ENCODE peak calls at places on chromosomes 3 and 15, in ten cellular contexts. E is cardiac muscle cell; M is HCT116; K is psoas muscle; C is fibroblast of lung; H is CD8-positive, alpha-beta memory T cell; V is mucosa of descending colon; W is pancreas; B is GM23338; S is adrenal gland. R is an unnamed sample.

GRCh38 chr3:127410137-127410488 is 122.3 kb upstream of the PRR20G start:
- DNase-seq in K (no peak), B (no peak), C (no peak), V (no peak), W (no peak), H (no peak), M (no peak), S (peak; percentile 3), E (no peak), R (no peak)

GRCh38 chr3:155362808-155363689 is 69.6 kb upstream of the STRIT1 start:
- DNase-seq in E (peak; percentile 13), V (no peak), C (no peak), K (no peak), S (no peak), H (no peak), W (no peak), B (peak; percentile 99), M (no peak), R (peak; percentile 83)

GRCh38 chr15:98620020-98620419 is 28.3 kb upstream of the IGF1R start:
- DNase-seq in V (no peak), M (no peak), E (no peak), C (no peak), K (no peak), S (no peak), H (no peak), W (peak; percentile 41), B (no peak), R (no peak)

GRCh38 chr15:90421527-90421926 is 33.5 kb downstream of the IQGAP1 start:
- DNase-seq in E (no peak), S (no peak), C (no peak), H (no peak), B (no peak), K (no peak), W (no peak), M (no peak), V (no peak), R (no peak)

GRCh38 chr3:81544385-81544784 is 217.1 kb downstream of the GBE1 start:
- DNase-seq in S (no peak), K (no peak), W (no peak), B (no peak), M (no peak), V (no peak), C (no peak), E (no peak), H (no peak), R (no peak)

GRCh38 chr3:131957980-131958379 is 76.8 kb downstream of the CPNE4 start:
- DNase-seq in M (no peak), C (no peak), B (peak; percentile 73), V (no peak), K (no peak), E (no peak), H (no peak), S (no peak), W (no peak), R (peak; percentile 31)

GRCh38 chr3:98826126-98826525 is 63.0 kb downstream of the ST3GAL6 start:
- DNase-seq in H (no peak), E (no peak), V (no peak), B (no peak), W (no peak), M (no peak), S (no peak), K (no peak), C (no peak), R (no peak)

GRCh38 chr3:37498126-37499039 is 324.0 kb upstream of the LRRFIP2 start:
- DNase-seq in S (no peak), B (no peak), C (no peak), W (no peak), V (no peak), K (no peak), E (no peak), M (no peak), H (no peak), R (no peak)

GRCh38 chr3:56878046-56878445 is 76.3 kb upstream of the ARHGEF3 start:
- DNase-seq in M (no peak), B (peak; percentile 27), C (no peak), S (no peak), E (peak; percentile 62), H (peak; percentile 13), W (no peak), K (no peak), V (no peak), R (no peak)

GRCh38 chr3:64892664-64893309 is 205.0 kb upstream of the ADAMTS9 start:
- DNase-seq in H (no peak), S (no peak), C (no peak), E (no peak), M (no peak), V (no peak), K (no peak), W (no peak), B (no peak), R (no peak)

GRCh38 chr15:43268111-43269105 is 1.7 kb upstream of the TGM5 start:
- DNase-seq in B (peak; percentile 77), W (no peak), K (no peak), V (no peak), C (no peak), E (peak; percentile 22), S (no peak), H (no peak), M (no peak), R (peak; percentile 72)

GRCh38 chr15:95930659-95931375 is 399.7 kb upstream of the NR2F2 start:
- DNase-seq in C (no peak), K (no peak), S (no peak), B (no peak), M (no peak), V (no peak), W (no peak), H (no peak), E (peak; percentile 27), R (no peak)

GRCh38 chr3:196793224-196793623 is 53.6 kb downstream of the PAK2 start:
- DNase-seq in H (no peak), V (no peak), C (peak; percentile 66), E (peak; percentile 85), S (no peak), B (peak; percentile 24), W (no peak), K (no peak), M (peak; percentile 29), R (no peak)

GRCh38 chr3:156307704-156308103 is 187.3 kb downstream of the KCNAB1 start:
- DNase-seq in M (no peak), K (peak; percentile 58), H (no peak), C (peak; percentile 86), B (no peak), V (peak; percentile 44), E (peak; percentile 88), S (peak; percentile 84), W (no peak), R (no peak)

DNA sequence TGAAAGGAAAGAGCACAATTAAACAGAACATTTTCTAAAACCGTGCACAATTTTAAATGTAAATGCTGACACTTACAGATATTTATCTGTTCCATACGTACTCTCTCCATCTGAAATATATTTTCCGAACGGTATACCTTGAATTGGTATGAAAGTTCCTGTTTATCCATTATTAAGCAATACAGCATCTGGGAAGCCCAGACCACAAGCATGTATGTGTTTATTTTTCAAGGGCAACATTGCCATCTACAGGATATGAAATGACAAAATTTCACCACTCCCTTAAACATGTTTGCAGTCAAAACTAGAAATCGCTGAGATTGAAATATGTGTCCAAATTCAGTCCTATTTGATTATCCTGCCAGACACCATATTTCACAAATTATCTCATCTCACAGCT is 533.5 kb downstream of the TBL1XR1 start:
- DNase-seq in M (peak; percentile 33), W (no peak), K (no peak), H (no peak), S (no peak), V (no peak), C (peak; percentile 85), E (peak; percentile 87), B (peak; percentile 54), R (peak; percentile 39)
- H3K4me1 ChIP-seq in M (no peaks in the 10 kb centered on the region), W (peaks cover 7% of the 10 kb centered on the region), K (no peaks in the 10 kb centered on the region), H (no peaks in the 10 kb centered on the region), S (no peaks in the 10 kb centered on the region), V (no peaks in the 10 kb centered on the region), C (peaks cover 2% of the 10 kb centered on the region), E (no peaks in the 10 kb centered on the region), B (peaks cover 14% of the 10 kb centered on the region), R (peaks cover 17% of the 10 kb centered on the region)

GRCh38 chr3:105786988-105787387 is 81.8 kb downstream of the CBLB start:
- DNase-seq in B (no peak), W (no peak), K (no peak), C (no peak), S (no peak), V (no peak), M (no peak), H (no peak), E (no peak), R (no peak)

GRCh38 chr3:105788548-105789036 is 80.2 kb downstream of the CBLB start:
- DNase-seq in S (no peak), M (no peak), V (no peak), E (no peak), B (no peak), C (no peak), W (no peak), H (no peak), K (no peak), R (no peak)

GRCh38 chr3:105785790-105786189 is 83.0 kb downstream of the CBLB start:
- DNase-seq in W (no peak), E (no peak), C (no peak), K (no peak), M (no peak), B (no peak), V (no peak), S (no peak), H (no peak), R (no peak)

GRCh38 chr3:105783631-105784030 is 85.2 kb downstream of the CBLB start:
- DNase-seq in H (no peak), C (no peak), E (no peak), M (no peak), V (no peak), B (no peak), K (no peak), S (no peak), W (no peak), R (no peak)

GRCh38 chr3:105786241-105786640 is 82.6 kb downstream of the CBLB start:
- DNase-seq in E (no peak), C (no peak), W (no peak), V (no peak), S (no peak), M (no peak), B (no peak), K (no peak), H (no peak), R (no peak)
- H3K4me1 ChIP-seq in E (peaks cover 6% of the 10 kb centered on the region), C (peaks cover 4% of the 10 kb centered on the region), W (peaks cover 4% of the 10 kb centered on the region), V (no peaks in the 10 kb centered on the region), S (peaks cover 5% of the 10 kb centered on the region), M (no peaks in the 10 kb centered on the region), B (peaks cover 3% of the 10 kb centered on the region), K (peaks cover under 1% of the 10 kb centered on the region), H (peaks cover 42% of the 10 kb centered on the region), R (peaks cover 32% of the 10 kb centered on the region)

GRCh38 chr3:10471337-10471721 is 34.1 kb downstream of the ATP2B2 start:
- DNase-seq in E (peak; percentile 20), H (no peak), K (no peak), M (no peak), B (peak; percentile 28), W (no peak), V (no peak), S (no peak), C (peak; percentile 24), R (peak; percentile 28)
- H3K4me1 ChIP-seq in E (peaks cover 17% of the 10 kb centered on the region), H (no peaks in the 10 kb centered on the region), K (peaks cover 43% of the 10 kb centered on the region), M (no peaks in the 10 kb centered on the region), B (peaks cover 15% of the 10 kb centered on the region), W (no peaks in the 10 kb centered on the region), V (no peaks in the 10 kb centered on the region), S (no peaks in the 10 kb centered on the region), C (no peaks in the 10 kb centered on the region), R (peaks cover 13% of the 10 kb centered on the region)

DNA sequence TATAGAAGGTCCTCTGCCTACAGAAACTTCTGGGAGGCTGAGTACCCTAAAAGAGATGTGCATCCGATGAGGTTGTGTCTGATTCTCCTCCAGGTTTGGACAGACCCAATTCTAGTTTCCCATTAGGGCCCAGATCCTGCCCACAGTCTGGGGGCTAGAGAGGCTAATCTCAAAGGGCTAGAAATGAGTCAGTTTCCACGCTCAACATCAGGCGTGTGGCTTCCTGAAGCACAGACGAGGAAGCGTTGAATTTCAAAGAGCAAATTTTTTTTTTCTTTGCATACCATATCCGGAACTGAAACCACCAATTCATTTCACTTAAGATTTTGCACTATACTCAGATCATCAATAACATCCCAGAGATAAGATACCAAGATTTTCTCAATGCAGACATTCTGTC is 173.8 kb upstream of the BCL6 start:
- DNase-seq in K (no peak), H (peak; percentile 60), W (no peak), V (no peak), M (no peak), B (no peak), S (no peak), C (no peak), E (peak; percentile 20), R (no peak)
- H3K4me1 ChIP-seq in K (peaks cover 38% of the 10 kb centered on the region), H (peaks cover 23% of the 10 kb centered on the region), W (peaks cover 4% of the 10 kb centered on the region), V (no peaks in the 10 kb centered on the region), M (peaks cover 2% of the 10 kb centered on the region), B (peaks cover 51% of the 10 kb centered on the region), S (peaks cover 18% of the 10 kb centered on the region), C (peaks cover 6% of the 10 kb centered on the region), E (no peaks in the 10 kb centered on the region), R (peaks cover 2% of the 10 kb centered on the region)